ENCODE peak calls at places on chromosome 4, in eight cellular contexts. M is uterus, R is aorta, U is mammary epithelial cell, Q is cardiac muscle cell, A is upper lobe of right lung, J is HCT116, Y is dorsolateral prefrontal cortex. K is an unnamed sample. For H3K27me3, the result is how much of the 10 kb centered on the place peaks cover.

GRCh38 chr4:83108101-83108861 is 6.2 kb downstream of the PLAC8 start:
- DNase-seq in M (no peak), R (no peak), U (no peak), Q (no peak), A (no peak), J (no peak), Y (no peak), K (no peak)

GRCh38 chr4:71406459-71406963 is 67.7 kb downstream of the SLC4A4 start:
- DNase-seq in M (no peak), R (no peak), U (no peak), Q (no peak), A (no peak), J (no peak), Y (no peak), K (no peak)

GRCh38 chr4:39975488-39976089 is 2.1 kb downstream of the PDS5A start:
- DNase-seq in M (no peak), R (no peak), U (peak), Q (no peak), A (no peak), J (no peak), Y (no peak), K (peak)

GRCh38 chr4:182806259-182807252 is 110.6 kb downstream of the DCTD start:
- DNase-seq in M (peak), R (peak), U (peak), Q (peak), A (peak), J (peak), Y (peak), K (no peak)

GRCh38 chr4:30461218-30461617 is 259.0 kb upstream of the PCDH7 start:
- DNase-seq in M (no peak), R (no peak), U (no peak), Q (no peak), A (no peak), J (no peak), Y (no peak), K (no peak)

GRCh38 chr4:83252782-83253405 is 31.7 kb downstream of the COQ2 start:
- DNase-seq in M (no peak), R (no peak), U (peak), Q (peak), A (no peak), J (peak), Y (no peak), K (no peak)

GRCh38 chr4:85475631-85476233 is 782 bp downstream of the ARHGAP24 start:
- DNase-seq in M (no peak), R (no peak), U (no peak), Q (peak), A (peak), J (no peak), Y (no peak), K (no peak)

GRCh38 chr4:161714022-161714751 is 449.6 kb downstream of the FSTL5 start:
- DNase-seq in M (no peak), R (no peak), U (peak), Q (no peak), A (no peak), J (peak), Y (no peak), K (peak)

GRCh38 chr4:141003193-141003592 is 130.1 kb downstream of the RNF150 start:
- DNase-seq in M (no peak), R (no peak), U (no peak), Q (no peak), A (no peak), J (no peak), Y (no peak), K (no peak)

GRCh38 chr4:55367084-55367722 is 21.2 kb downstream of the SRD5A3 start:
- DNase-seq in M (no peak), R (no peak), U (no peak), Q (no peak), A (no peak), J (no peak), Y (no peak), K (no peak)

GRCh38 chr4:48780867-48781219 is 764 bp upstream of the FRYL start:
- DNase-seq in M (peak), R (no peak), U (no peak), Q (no peak), A (no peak), J (no peak), Y (no peak), K (no peak)

GRCh38 chr4:137387924-137388323 is 144.4 kb downstream of the PCDH18 start:
- DNase-seq in M (no peak), R (no peak), U (no peak), Q (no peak), A (no peak), J (no peak), Y (no peak), K (peak)

GRCh38 chr4:148782284-148782683 is 340.1 kb upstream of the NR3C2 start:
- DNase-seq in M (no peak), R (no peak), U (no peak), Q (peak), A (no peak), J (no peak), Y (no peak), K (no peak)

GRCh38 chr4:150136036-150136435 is 57.8 kb downstream of the DCLK2 start:
- DNase-seq in M (no peak), R (no peak), U (no peak), Q (no peak), A (no peak), J (no peak), Y (no peak), K (no peak)

GRCh38 chr4:79964715-79965345 is 108.2 kb downstream of the ANTXR2 start:
- DNase-seq in M (no peak), R (no peak), U (no peak), Q (peak), A (no peak), J (no peak), Y (no peak), K (no peak)

GRCh38 chr4:103150677-103151076 is 47.5 kb downstream of the CENPE start:
- DNase-seq in M (no peak), R (no peak), U (peak), Q (no peak), A (no peak), J (no peak), Y (no peak), K (no peak)

GRCh38 chr4:66647468-66647867 is 897.8 kb downstream of the CENPC start:
- DNase-seq in M (no peak), R (no peak), U (no peak), Q (no peak), A (no peak), J (no peak), Y (no peak), K (no peak)

GRCh38 chr4:188268081-188268908 is 129.1 kb downstream of the TRIML1 start:
- DNase-seq in M (no peak), R (no peak), U (no peak), Q (no peak), A (no peak), J (no peak), Y (no peak), K (no peak)

GRCh38 chr4:163613375-163613774 is 118.9 kb downstream of the TMA16 start:
- DNase-seq in M (no peak), R (no peak), U (no peak), Q (no peak), A (no peak), J (no peak), Y (no peak), K (no peak)

GRCh38 chr4:71974681-71975080 is 57.1 kb upstream of the NPFFR2 start:
- DNase-seq in M (no peak), R (no peak), U (peak), Q (no peak), A (no peak), J (no peak), Y (no peak), K (no peak)

GRCh38 chr4:85717366-85717765 is 242.4 kb downstream of the ARHGAP24 start:
- DNase-seq in M (no peak), R (no peak), U (no peak), Q (no peak), A (no peak), J (no peak), Y (no peak), K (no peak)

GRCh38 chr4:168852933-168853713 is 156.9 kb downstream of the CBR4 start:
- DNase-seq in M (no peak), R (no peak), U (no peak), Q (no peak), A (no peak), J (no peak), Y (no peak), K (no peak)

GRCh38 chr4:82733636-82734035 is 65.0 kb downstream of the SCD5 start:
- DNase-seq in M (no peak), R (no peak), U (peak), Q (no peak), A (no peak), J (no peak), Y (peak), K (no peak)

GRCh38 chr4:96315815-96316214 is 475.9 kb downstream of the PDHA2 start:
- DNase-seq in M (no peak), R (no peak), U (peak), Q (peak), A (no peak), J (no peak), Y (no peak), K (no peak)

GRCh38 chr4:116400480-116400879 is 684.9 kb downstream of the TRAM1L1 start:
- DNase-seq in M (no peak), R (no peak), U (no peak), Q (no peak), A (no peak), J (peak), Y (no peak), K (no peak)

GRCh38 chr4:66331761-66332160 is 661.5 kb upstream of the EPHA5 start:
- DNase-seq in M (no peak), R (no peak), U (no peak), Q (no peak), A (no peak), J (no peak), Y (no peak), K (no peak)

GRCh38 chr4:174826660-174827059 is 2.4 kb downstream of the GLRA3 start:
- DNase-seq in M (no peak), R (no peak), U (no peak), Q (no peak), A (no peak), J (no peak), Y (no peak), K (no peak)

GRCh38 chr4:174834477-174834876 is 5.4 kb upstream of the GLRA3 start:
- DNase-seq in M (no peak), R (no peak), U (no peak), Q (no peak), A (no peak), J (no peak), Y (no peak), K (no peak)

GRCh38 chr4:174828845-174829701 is at the start of gene GLRA3:
- DNase-seq in M (peak), R (peak), U (peak), Q (peak), A (peak), J (no peak), Y (peak), K (no peak)
- H3K4me3 ChIP-seq in M (no peak), R (no peak), U (peak), Q (peak), A (peak), J (no peak), Y (peak), K (no peak)

GRCh38 chr4:153790962-153791551 is 2.2 kb upstream of the SFRP2 start:
- DNase-seq in M (peak), R (peak), U (no peak), Q (peak), A (peak), J (no peak), Y (no peak), K (no peak)
- H3K27me3 ChIP-seq in M (under half), R (under half), U (under half), Q (half or more), A (half or more), J (under half), Y (half or more), K (half or more)

DNA sequence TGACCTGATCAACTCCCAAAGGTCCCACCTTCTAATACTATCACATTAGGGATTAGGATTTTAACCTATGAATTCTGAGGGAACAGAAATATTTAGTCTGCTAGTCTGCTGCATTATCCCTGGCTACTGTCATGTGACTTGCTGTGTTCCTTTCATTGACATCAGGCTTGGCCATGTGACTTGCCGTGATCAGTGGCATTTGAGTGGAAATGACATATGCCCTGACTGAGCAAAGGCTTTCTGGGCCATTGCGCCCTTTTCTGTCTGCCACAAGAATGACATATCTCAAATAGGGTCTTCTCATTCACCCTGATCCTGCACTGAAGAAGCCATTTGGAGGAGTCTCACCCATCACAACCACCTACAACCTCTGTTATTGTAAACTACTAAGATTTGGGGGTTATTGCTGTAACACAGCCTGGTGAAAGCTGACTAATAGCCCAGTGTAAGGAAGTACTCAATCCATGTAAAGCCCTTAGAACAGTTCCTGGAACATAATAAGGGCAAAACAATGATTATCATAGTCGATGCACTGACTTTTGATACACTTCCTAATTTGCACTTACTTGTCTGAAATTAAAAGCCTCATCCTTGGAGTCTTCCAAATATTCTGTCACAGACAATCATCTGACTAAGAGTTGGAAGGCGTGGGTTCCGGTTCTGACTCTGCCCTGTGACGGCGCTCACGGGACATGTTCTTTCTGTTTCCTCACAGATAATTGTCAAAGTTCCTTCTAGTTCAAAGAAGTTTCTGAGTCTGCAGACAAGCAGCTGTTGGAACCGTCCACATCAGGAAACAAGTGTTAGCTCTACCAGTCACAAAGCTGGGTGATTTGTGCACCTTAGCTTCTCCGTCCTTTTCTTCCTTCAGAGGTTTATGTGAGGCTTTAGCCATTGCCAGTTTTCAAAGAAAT is 33.2 kb upstream of the RASGEF1B start:
- DNase-seq in M (peak), R (peak), U (no peak), Q (no peak), A (peak), J (no peak), Y (no peak), K (no peak)
- H3K27ac ChIP-seq in M (peak), R (no peak), U (no peak), Q (no peak), A (peak), J (no peak), Y (no peak), K (no peak)

DNA sequence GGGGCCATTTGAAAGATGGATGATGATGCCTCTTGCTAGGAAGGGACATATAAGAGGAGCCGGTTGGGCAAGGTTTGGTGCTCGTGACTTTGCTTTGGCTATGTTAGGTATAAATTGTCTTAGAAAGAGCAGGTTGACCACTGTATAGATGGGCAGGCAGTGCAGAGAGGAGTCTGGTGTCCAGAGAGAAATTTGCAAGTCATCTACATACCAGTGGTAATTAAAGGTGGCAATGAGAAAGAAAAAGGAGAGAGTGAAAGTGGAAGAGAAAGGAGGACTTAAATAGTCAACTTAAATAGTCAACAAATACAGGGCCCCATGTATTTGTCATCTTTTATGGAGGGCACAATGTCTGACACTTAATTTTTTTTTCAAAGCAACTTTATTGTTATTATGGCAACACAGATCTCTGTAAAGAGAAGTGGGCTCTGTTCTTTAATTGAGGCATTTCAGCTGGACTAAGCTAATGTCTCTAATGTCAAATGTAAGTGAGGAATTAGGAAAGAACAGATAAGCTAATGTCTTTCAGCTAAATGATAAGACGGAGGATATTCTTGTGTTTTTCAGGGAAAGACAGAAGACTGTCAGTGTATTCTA is 75.4 kb upstream of the ANXA3 start:
- DNase-seq in M (no peak), R (no peak), U (no peak), Q (no peak), A (no peak), J (no peak), Y (no peak), K (no peak)
- H3K4me3 ChIP-seq in M (no peak), R (no peak), U (no peak), Q (no peak), A (no peak), J (no peak), Y (no peak), K (no peak)